ENCODE peak calls at places on chromosomes 13 and 19, in four cellular contexts. L is PC-3, M is GM23338, O is OCI-LY7. A is an unnamed sample.

GRCh38 chr13:102847272-102848234 is 1.7 kb downstream of the ERCC5 start:
- DNase-seq in L (peak), M (peak), O (peak), A (peak)

GRCh38 chr13:77859450-77859849 is 59.2 kb downstream of the EDNRB start:
- DNase-seq in L (no peak), M (no peak), O (no peak), A (no peak)

GRCh38 chr19:35518313-35518712 is 4.9 kb upstream of the DMKN start:
- DNase-seq in L (peak), M (no peak), O (no peak), A (no peak)

GRCh38 chr13:99768986-99769385 is 202.6 kb downstream of the ZIC5 start:
- DNase-seq in L (no peak), M (no peak), O (no peak), A (no peak)

GRCh38 chr19:21482863-21483276 is 22.5 kb upstream of the ZNF429 start:
- DNase-seq in L (peak), M (peak), O (peak), A (peak)

GRCh38 chr13:46687810-46688209 is 109.2 kb downstream of the ESD start:
- DNase-seq in L (peak), M (peak), O (no peak), A (no peak)

GRCh38 chr13:64078480-64078936 is 2662.9 kb upstream of the PCDH20 start:
- DNase-seq in L (no peak), M (no peak), O (no peak), A (no peak)

GRCh38 chr13:111483621-111483987 is 163.2 kb downstream of the TEX29 start:
- DNase-seq in L (no peak), M (no peak), O (no peak), A (no peak)

GRCh38 chr13:44758595-44759221 is 182.6 kb upstream of the TSC22D1 start:
- DNase-seq in L (peak), M (no peak), O (no peak), A (no peak)

GRCh38 chr13:64912141-64912540 is 2318.0 kb downstream of the PCDH9 start:
- DNase-seq in L (peak), M (no peak), O (no peak), A (no peak)

GRCh38 chr13:28099396-28100148 is 804 bp downstream of the FLT3 start:
- DNase-seq in L (no peak), M (peak), O (no peak), A (no peak)

DNA sequence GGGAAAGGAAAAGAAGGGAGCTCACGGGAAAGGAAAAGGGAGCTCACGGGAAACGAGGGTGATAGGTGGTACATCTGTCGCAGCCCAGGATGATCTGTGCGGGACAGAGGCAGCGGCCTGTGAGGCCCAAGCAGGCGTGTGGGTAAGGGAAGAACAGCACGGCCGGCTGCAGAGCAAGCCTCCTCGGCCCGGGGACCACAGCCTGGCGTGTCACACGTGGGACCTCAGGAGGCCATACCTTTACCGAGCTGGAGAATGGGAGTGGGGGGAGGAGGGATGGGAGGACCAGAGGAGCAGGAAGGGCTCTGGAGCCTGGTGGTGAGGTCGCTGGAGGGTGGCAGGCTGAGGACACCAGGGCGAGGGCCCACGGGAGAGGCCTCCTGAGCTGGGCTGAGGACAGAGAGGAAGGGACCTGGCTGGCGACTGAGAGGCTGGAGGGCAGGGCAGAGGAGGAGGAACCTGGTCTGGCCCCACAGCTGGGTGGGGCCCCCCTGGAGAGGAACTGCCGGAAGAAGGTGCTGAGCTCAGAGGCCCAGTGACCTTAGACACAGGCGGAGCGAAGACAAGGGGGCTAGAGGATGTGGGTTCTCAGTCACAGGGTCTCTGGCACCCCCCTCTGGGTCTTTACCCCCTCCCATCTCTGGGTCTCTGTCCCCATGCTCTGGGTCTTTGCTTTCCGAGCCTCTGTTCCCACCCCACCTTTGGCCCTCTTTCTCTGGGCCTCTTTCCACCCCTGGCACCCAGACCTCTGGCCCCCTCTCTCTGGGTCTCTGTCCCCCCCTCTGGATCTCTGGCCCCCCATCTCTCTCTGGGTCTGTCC is 2.9 kb upstream of the FTL start:
- DNase-seq in L (peak), M (peak), O (peak), A (peak)
- TF ChIP-seq EZH2phosphoT487 in L (no peak), M (no peak), O (no peak), A (no peak)

DNA sequence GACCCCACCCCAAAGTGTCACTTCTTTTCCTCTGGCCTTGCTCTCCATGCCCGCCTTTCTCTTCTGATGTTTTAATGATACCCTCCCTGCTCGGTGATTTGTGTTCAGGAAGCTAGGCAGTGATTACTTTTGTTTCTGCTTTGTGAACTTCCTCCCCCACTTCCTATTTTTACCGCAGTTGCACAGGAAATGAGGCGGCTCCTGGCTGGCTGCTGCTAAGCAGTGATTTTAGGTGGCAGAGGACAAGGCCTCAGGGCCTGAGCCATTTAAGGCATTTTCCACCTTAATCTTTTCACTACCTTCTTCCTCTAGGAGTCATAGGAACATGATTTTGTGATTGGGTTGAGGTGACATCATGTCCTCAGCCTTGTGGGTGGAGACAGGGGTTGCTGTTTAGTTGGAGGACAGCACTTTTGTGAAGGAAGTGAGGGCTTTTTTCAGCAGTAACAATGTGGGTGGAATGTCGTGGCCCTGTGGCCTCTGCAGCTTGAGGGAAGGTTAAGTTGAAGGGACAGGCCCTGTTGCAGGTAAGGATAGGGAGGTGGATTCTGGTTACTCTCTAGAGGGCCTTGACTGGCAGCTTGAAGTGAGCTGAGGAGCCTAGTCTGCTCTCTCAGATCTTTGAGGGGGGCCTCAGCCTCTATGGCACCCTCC is 15.7 kb downstream of the GARRE1 start:
- DNase-seq in L (peak), M (peak), O (peak), A (peak)
- TF ChIP-seq EZH2phosphoT487 in L (no peak), M (no peak), O (no peak), A (no peak)

DNA sequence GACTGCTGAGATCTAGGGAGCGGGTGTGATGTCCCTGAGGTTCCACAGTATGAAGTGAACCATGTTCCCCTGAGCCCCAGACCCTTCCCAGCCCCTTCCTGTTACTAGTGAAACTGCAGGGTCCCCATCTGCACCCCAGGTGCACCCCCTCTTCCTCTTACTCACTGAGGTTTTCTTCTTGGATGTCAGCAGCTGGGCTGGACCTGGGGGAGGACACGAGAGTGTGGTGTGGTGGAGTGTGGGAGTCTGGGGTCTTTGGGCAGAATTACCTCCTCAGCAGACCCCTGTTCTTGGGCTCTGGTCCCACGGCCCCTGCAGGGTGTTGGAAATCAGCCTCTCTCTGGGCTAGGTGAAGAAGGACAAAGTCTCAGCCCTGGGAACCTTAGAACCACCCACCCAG is 3.3 kb upstream of the LILRA6 start:
- DNase-seq in L (no peak), M (no peak), O (no peak), A (no peak)
- TF ChIP-seq EZH2phosphoT487 in L (no peak), M (no peak), O (no peak), A (no peak)

GRCh38 chr13:29733069-29733700 is 117.2 kb downstream of the UBL3 start:
- DNase-seq in L (no peak), M (no peak), O (no peak), A (no peak)

GRCh38 chr13:29730253-29730652 is 120.2 kb downstream of the UBL3 start:
- DNase-seq in L (peak), M (peak), O (no peak), A (no peak)
- TF ChIP-seq EZH2phosphoT487 in L (no peak), M (no peak), O (no peak), A (no peak)

GRCh38 chr13:34411177-34411576 is 530.9 kb upstream of the NBEA start:
- DNase-seq in L (no peak), M (no peak), O (no peak), A (no peak)
- TF ChIP-seq EZH2phosphoT487 in L (no peak), M (no peak), O (no peak), A (no peak)

A was measured in MM.1S.